ENCODE peak calls at places on chromosomes 4 and X, in six cellular contexts. D is suprapubic skin, N is sigmoid colon, H is heart right ventricle, U is OCI-LY7, P is lower lobe of right lung. X is an unnamed sample.

GRCh38 chr4:81449018-81449417 is 22.7 kb downstream of the RASGEF1B start:
- DNase-seq in H (no peak), U (no peak), P (no peak), D (no peak), N (no peak), X (no peak)

GRCh38 chr4:10336471-10336870 is 120.8 kb downstream of the ZNF518B start:
- DNase-seq in U (no peak), H (no peak), D (no peak), P (no peak), N (no peak), X (no peak)

GRCh38 chr4:83413676-83414075 is 41.9 kb downstream of the HELQ start:
- DNase-seq in N (no peak), H (no peak), D (no peak), U (no peak), P (no peak), X (no peak)

GRCh38 chr4:123304151-123305021 is 92.2 kb upstream of the SPRY1 start:
- DNase-seq in D (no peak), H (peak; percentile 10), U (peak; percentile 86), N (no peak), P (no peak), X (peak; percentile 21)

GRCh38 chr4:56613101-56613862 is 67.8 kb downstream of the HOPX start:
- DNase-seq in N (no peak), P (no peak), H (no peak), D (no peak), U (no peak), X (no peak)

GRCh38 chr4:183987987-183988392 is 82.9 kb downstream of the STOX2 start:
- DNase-seq in U (no peak), H (peak; percentile 82), D (no peak), N (peak; percentile 90), P (peak; percentile 52), X (peak; percentile 58)

GRCh38 chr4:147014946-147015345 is 69.3 kb upstream of the TTC29 start:
- DNase-seq in N (no peak), U (no peak), H (no peak), D (no peak), P (no peak), X (no peak)

GRCh38 chr4:106583567-106583966 is 215.0 kb upstream of the GIMD1 start:
- DNase-seq in D (no peak), U (no peak), H (no peak), P (no peak), N (no peak), X (no peak)

GRCh38 chr4:57403591-57403990 is 293.4 kb upstream of the IGFBP7 start:
- DNase-seq in U (no peak), H (no peak), D (no peak), N (no peak), P (no peak), X (no peak)

GRCh38 chrX:153602621-153603020 is 3.7 kb upstream of the CCNQ start:
- DNase-seq in D (no peak), P (peak; percentile 52), U (no peak), H (no peak), N (no peak), X (no peak)

DNA sequence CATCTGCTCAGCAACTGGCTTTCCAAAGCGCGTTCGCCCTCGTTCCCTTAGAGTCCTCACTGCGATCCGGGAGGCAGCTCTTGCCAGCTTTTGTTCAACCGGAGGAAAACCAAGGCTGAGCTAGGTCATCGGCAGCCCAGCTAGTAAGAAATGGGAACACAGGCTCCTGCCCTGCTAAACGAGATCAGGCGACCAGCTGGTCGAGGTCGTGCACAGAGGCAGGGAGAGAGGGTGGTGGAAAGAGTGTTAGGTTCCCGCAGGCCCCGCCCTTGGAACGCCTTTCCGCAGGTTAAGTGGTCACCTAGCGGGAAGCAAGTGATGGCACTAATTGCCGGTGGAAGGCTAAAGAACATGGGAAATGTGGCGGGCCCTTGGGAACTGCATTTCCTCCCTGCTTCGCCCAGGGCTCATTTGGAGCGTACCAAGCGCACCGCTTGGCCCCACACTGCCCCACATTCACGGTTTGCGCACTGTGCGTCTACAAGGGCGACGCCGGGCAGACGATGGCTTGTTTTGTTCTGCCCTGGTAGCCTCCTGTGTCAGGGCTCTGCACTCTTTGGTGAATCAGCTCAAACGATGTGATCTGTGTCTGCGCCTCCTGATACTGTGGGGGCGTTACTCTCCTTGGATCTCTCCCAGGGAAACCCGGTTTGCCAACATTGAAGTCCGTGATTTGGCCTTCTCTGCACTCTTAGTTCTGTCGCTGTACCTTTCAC is 7.2 kb upstream of the PRDM8 start:
- DNase-seq in N (no peak), U (no peak), D (no peak), H (no peak), P (no peak), X (no peak)
- H3K27ac ChIP-seq in N (no peak overlapping the region), U (no peak overlapping the region), D (no peak overlapping the region), H (no peak overlapping the region), P (no peak overlapping the region), X (no peak overlapping the region)

GRCh38 chr4:157170321-157170720 is 50.2 kb upstream of the GRIA2 start:
- DNase-seq in N (no peak), D (no peak), H (no peak), U (no peak), P (no peak), X (no peak)
- H3K4me1 ChIP-seq in N (no peaks in the 10 kb centered on the region), D (no peaks in the 10 kb centered on the region), H (no peaks in the 10 kb centered on the region), U (no peaks in the 10 kb centered on the region), P (no peaks in the 10 kb centered on the region), X (no peaks in the 10 kb centered on the region)

DNA sequence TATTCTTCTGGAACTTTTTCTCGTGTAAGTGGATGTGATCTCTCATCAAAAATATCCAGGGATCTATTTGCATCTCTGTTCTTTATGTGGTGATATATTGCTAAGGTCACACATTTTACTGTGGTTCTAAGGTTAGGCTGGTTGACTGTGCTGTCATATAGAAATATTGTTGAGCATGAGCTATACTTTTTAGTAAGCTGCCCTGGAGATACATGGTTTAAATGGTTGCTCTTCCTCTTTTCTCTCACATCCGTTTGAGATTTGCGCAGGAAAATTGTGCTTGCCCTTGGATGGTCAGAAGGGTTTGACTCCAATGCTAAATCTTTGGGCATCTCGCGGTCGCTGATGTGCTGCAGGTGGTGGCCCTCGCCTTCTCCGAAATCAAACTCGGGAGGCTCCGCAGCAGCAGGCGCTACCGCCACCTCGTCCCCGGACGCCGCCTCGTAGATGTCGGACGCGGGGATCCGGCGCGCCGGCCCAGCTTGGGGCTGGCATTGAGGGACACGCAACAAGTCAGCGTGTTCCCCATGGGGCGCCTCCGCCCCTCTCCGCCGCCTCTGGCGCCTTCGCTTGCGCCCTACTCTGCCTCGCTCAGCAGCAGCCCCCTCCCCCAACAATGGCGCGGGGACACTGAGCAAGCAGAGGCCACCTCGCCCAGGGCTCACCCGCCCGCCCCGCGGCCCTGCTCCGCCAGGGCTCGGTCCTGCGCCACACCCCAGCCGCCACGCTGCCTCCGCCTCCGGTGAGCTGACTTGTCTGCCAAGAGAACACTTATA is 154.5 kb downstream of the MSN start:
- DNase-seq in H (peak; percentile 3), P (peak; percentile 60), U (no peak), D (no peak), N (no peak), X (peak; percentile 18)
- H3K4me3 ChIP-seq in H (peak overlapping the region; percentile 23), P (peak overlapping the region; percentile 43), U (no peak overlapping the region), D (peak overlapping the region; percentile 45), N (no peak overlapping the region), X (peak overlapping the region; percentile 61)

GRCh38 chr4:101346312-101346561 is 1.1 kb downstream of the PPP3CA start:
- DNase-seq in H (peak; percentile 52), U (peak; percentile 48), N (no peak), D (no peak), P (no peak), X (no peak)

GRCh38 chr4:101347557-101348366 is 436 bp upstream of the PPP3CA start:
- DNase-seq in D (peak; percentile 99), H (peak; percentile 99), P (peak; percentile 99), N (peak; percentile 100), U (peak; percentile 95), X (peak; percentile 99)

GRCh38 chr4:101346562-101347266 is 612 bp downstream of the PPP3CA start:
- DNase-seq in H (peak; percentile 44), P (peak; percentile 77), D (peak; percentile 83), N (peak; percentile 82), U (peak; percentile 58), X (peak; percentile 61)

GRCh38 chr4:101348367-101348827 is 1.1 kb upstream of the PPP3CA start:
- DNase-seq in D (peak; percentile 79), U (no peak), P (no peak), N (no peak), H (peak; percentile 25), X (peak; percentile 23)

GRCh38 chr4:101347267-101347556 is at the start of gene PPP3CA:
- DNase-seq in U (no peak), H (no peak), D (no peak), N (no peak), P (peak; percentile 78), X (no peak)
- H3K27ac ChIP-seq in U (peak within 1 kb of the TSS; percentile 73), H (peak within 1 kb of the TSS; percentile 98), D (peak within 1 kb of the TSS; percentile 98), N (peak within 1 kb of the TSS; percentile 97), P (peak within 1 kb of the TSS; percentile 93), X (peak within 1 kb of the TSS; percentile 98)

GRCh38 chr4:7659429-7660175 is 224.9 kb upstream of the PSAPL1 start:
- DNase-seq in N (no peak), P (peak; percentile 22), H (no peak), U (no peak), D (no peak), X (no peak)
- H3K4me1 ChIP-seq in N (no peaks in the 10 kb centered on the region), P (no peaks in the 10 kb centered on the region), H (no peaks in the 10 kb centered on the region), U (no peaks in the 10 kb centered on the region), D (no peaks in the 10 kb centered on the region), X (no peaks in the 10 kb centered on the region)

GRCh38 chr4:186264660-186265059 is 1.3 kb upstream of the F11 start:
- DNase-seq in P (no peak), N (no peak), U (peak; percentile 32), H (no peak), D (no peak), X (no peak)

GRCh38 chr4:186272699-186273370 is 6.8 kb downstream of the F11 start:
- DNase-seq in P (no peak), D (no peak), N (no peak), U (no peak), H (no peak), X (no peak)

GRCh38 chr4:186265683-186266648 is at the start of gene F11:
- DNase-seq in D (no peak), U (no peak), N (no peak), P (no peak), H (no peak), X (no peak)

GRCh38 chr4:186271279-186271678 is 5.3 kb downstream of the F11 start:
- DNase-seq in D (no peak), U (no peak), H (no peak), N (no peak), P (no peak), X (no peak)

DNA sequence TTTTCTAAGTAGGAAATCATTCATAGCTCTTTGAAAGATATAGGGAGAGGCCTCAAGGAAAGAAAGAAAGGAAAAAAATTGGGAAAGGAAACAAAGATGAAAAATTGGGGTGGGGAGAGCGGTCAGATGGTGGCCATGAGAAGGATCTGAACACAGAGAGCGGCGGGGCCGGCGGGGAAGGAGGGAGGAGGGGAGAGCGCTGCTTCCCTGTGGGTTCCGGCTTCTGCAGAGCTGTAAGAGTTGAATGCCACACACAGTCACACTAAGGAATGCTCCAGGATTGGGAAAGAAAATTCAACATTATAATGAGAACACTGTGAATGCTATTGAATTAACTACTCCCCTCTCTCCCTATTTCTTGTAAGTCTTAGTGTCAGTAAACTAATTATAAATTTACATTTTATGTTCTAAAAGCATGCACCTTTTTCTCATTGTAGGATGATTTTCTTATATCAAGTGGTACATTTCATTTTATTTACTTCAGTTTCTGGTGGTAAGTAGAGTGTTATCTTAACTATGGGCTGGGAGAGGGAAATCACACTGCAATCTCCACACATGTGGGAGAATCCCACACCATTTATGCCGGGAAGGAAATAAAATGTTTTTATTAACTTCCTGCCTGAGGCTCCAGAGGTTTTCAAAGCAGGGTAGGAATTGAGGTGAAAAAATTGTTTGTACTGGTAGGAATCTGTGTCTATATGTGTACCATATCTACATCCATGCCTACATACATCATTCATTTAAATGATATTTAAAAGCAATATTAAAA is 894 bp downstream of the F11 start:
- DNase-seq in D (no peak), U (no peak), H (no peak), N (no peak), P (peak; percentile 63), X (no peak)
- H3K4me3 ChIP-seq in D (no peak overlapping the region), U (no peak overlapping the region), H (no peak overlapping the region), N (no peak overlapping the region), P (peak overlapping the region; percentile 35), X (no peak overlapping the region)

X was measured in left ventricle myocardium inferior.